ENCODE peak calls at places on chromosomes 13 and 19, in five cellular contexts. P is neural crest cell, G is lower lobe of right lung, Z is testis, D is germinal center. W is an unnamed sample.

GRCh38 chr19:39127812-39128510 is 2.4 kb downstream of the PAK4 start:
- DNase-seq in P (no peak), G (peak), Z (no peak), D (no peak), W (no peak)

GRCh38 chr13:57724486-57725272 is 93.1 kb downstream of the PCDH17 start:
- DNase-seq in P (no peak), G (no peak), Z (no peak), D (no peak), W (no peak)

GRCh38 chr19:51751655-51752054 is at the start of gene FPR1:
- DNase-seq in P (no peak), G (no peak), Z (no peak), D (peak), W (no peak)

GRCh38 chr19:54029930-54030490 is 33.7 kb downstream of the VSTM1 start:
- DNase-seq in P (peak), G (peak), Z (peak), D (peak), W (peak)

GRCh38 chr13:67069117-67069767 is 160.9 kb downstream of the PCDH9 start:
- DNase-seq in P (no peak), G (no peak), Z (no peak), D (no peak), W (no peak)

GRCh38 chr19:47309038-47309437 is 623 bp upstream of the C5AR1 start:
- DNase-seq in P (no peak), G (no peak), Z (no peak), D (no peak), W (no peak)

GRCh38 chr13:110575322-110576069 is 14.0 kb upstream of the RAB20 start:
- DNase-seq in P (no peak), G (peak), Z (peak), D (no peak), W (peak)

GRCh38 chr19:913080-913748 is at the start of gene R3HDM4:
- DNase-seq in P (peak), G (peak), Z (peak), D (peak), W (peak)

GRCh38 chr19:40363128-40363527 is 14.6 kb downstream of the PLD3 start:
- DNase-seq in P (no peak), G (no peak), Z (no peak), D (no peak), W (peak)

GRCh38 chr19:44661205-44661604 is 10.1 kb upstream of the CEACAM19 start:
- DNase-seq in P (no peak), G (peak), Z (no peak), D (no peak), W (no peak)

GRCh38 chr19:30741539-30741938 is 369.4 kb downstream of the ZNF536 start:
- DNase-seq in P (no peak), G (no peak), Z (no peak), D (no peak), W (no peak)

GRCh38 chr19:35468637-35469036 is 20.6 kb downstream of the FFAR2 start:
- DNase-seq in P (no peak), G (peak), Z (peak), D (peak), W (peak)

GRCh38 chr19:461664-462551 is 1.1 kb upstream of the SHC2 start:
- DNase-seq in P (peak), G (no peak), Z (peak), D (no peak), W (no peak)

GRCh38 chr13:90375851-90376250 is 971.6 kb upstream of the MIR17HG start:
- DNase-seq in P (no peak), G (no peak), Z (no peak), D (no peak), W (no peak)

GRCh38 chr13:87821512-87821911 is 150.3 kb downstream of the SLITRK5 start:
- DNase-seq in P (no peak), G (no peak), Z (no peak), D (no peak), W (no peak)

GRCh38 chr13:33015791-33016323 is 366 bp upstream of the KL start:
- DNase-seq in P (no peak), G (peak), Z (no peak), D (no peak), W (peak)

GRCh38 chr19:35066691-35067563 is 25.4 kb downstream of the HPN start:
- DNase-seq in P (peak), G (peak), Z (peak), D (peak), W (peak)

GRCh38 chr19:15101479-15102082 is 5.6 kb upstream of the SYDE1 start:
- DNase-seq in P (peak), G (no peak), Z (peak), D (peak), W (peak)

GRCh38 chr19:32971012-32971595 is 654 bp downstream of the CEP89 start:
- DNase-seq in P (no peak), G (no peak), Z (no peak), D (no peak), W (no peak)

GRCh38 chr13:48009298-48009697 is 8.2 kb upstream of the SUCLA2 start:
- DNase-seq in P (no peak), G (no peak), Z (no peak), D (no peak), W (no peak)

GRCh38 chr13:110855363-110855762 is 59.5 kb downstream of the ANKRD10 start:
- DNase-seq in P (no peak), G (no peak), Z (no peak), D (no peak), W (no peak)

GRCh38 chr13:109072505-109072904 is 443.1 kb downstream of the MYO16 start:
- DNase-seq in P (no peak), G (no peak), Z (no peak), D (no peak), W (no peak)

GRCh38 chr13:51298812-51299211 is 40.7 kb upstream of the SERPINE3 start:
- DNase-seq in P (no peak), G (no peak), Z (no peak), D (no peak), W (no peak)

GRCh38 chr19:41735071-41735623 is 20.2 kb upstream of the CEACAM6 start:
- DNase-seq in P (no peak), G (no peak), Z (no peak), D (no peak), W (no peak)

GRCh38 chr13:91347212-91347995 is at the start of gene MIR17HG:
- DNase-seq in P (peak), G (peak), Z (peak), D (peak), W (peak)

GRCh38 chr13:96072392-96072791 is 17.5 kb upstream of the HS6ST3 start:
- DNase-seq in P (no peak), G (no peak), Z (no peak), D (no peak), W (no peak)

GRCh38 chr19:46717716-46718143 is 816 bp upstream of the PRKD2 start:
- DNase-seq in P (no peak), G (no peak), Z (no peak), D (peak), W (no peak)

GRCh38 chr13:50889317-50889716 is 20.3 kb upstream of the RNASEH2B start:
- DNase-seq in P (no peak), G (no peak), Z (no peak), D (no peak), W (no peak)

GRCh38 chr13:113646921-113647340 is 11.1 kb downstream of the ATP4B start:
- DNase-seq in P (no peak), G (peak), Z (no peak), D (no peak), W (no peak)

GRCh38 chr19:33803383-33803782 is 6.7 kb downstream of the KCTD15 start:
- DNase-seq in P (no peak), G (no peak), Z (no peak), D (no peak), W (no peak)

GRCh38 chr19:11261902-11262839 is at the start of gene DOCK6:
- DNase-seq in P (peak), G (no peak), Z (peak), D (peak), W (peak)

GRCh38 chr13:110256126-110256905 is 50.6 kb downstream of the COL4A1 start:
- DNase-seq in P (no peak), G (no peak), Z (no peak), D (no peak), W (no peak)